ENCODE peak calls at places on chromosomes 13 and 19, in eight cellular contexts. Z is cerebellum; I is amygdala; U is fibroblast of mammary gland; W is esophagus squamous epithelium; O is germinal center; R is HT1080; M is activated CD8-positive, alpha-beta memory T cell treated with anti-CD3 and anti-CD28 coated beads for 1 hour. Q is an unnamed sample.
A peak's percentile ranks its signal among the peaks of the same experiment; 100 is the strongest.

GRCh38 chr13:30905932-30906383 is at the start of gene MEDAG:
- DNase-seq in O (no peak), W (peak; percentile 6), Z (no peak), I (no peak), U (peak; percentile 95), R (no peak), M (no peak), Q (no peak)

GRCh38 chr19:16920816-16921529 is 32.2 kb downstream of the F2RL3 start:
- DNase-seq in O (no peak), Z (no peak), U (peak; percentile 91), R (peak; percentile 74), M (no peak), I (no peak), W (no peak), Q (peak; percentile 31)

GRCh38 chr13:59112375-59112774 is 1051.4 kb downstream of the DIAPH3 start:
- DNase-seq in M (no peak), W (no peak), R (peak; percentile 97), Z (no peak), I (peak; percentile 15), O (no peak), U (peak; percentile 96), Q (no peak)

GRCh38 chr13:79782541-79783216 is 301.7 kb downstream of the NDFIP2 start:
- DNase-seq in O (no peak), W (no peak), I (peak; percentile 23), U (no peak), R (no peak), Z (peak; percentile 25), M (no peak), Q (no peak)

GRCh38 chr19:28864577-28865042 is 348.3 kb downstream of the UQCRFS1 start:
- DNase-seq in Z (peak; percentile 8), R (no peak), I (no peak), W (no peak), U (no peak), O (no peak), M (no peak), Q (no peak)

GRCh38 chr19:32489971-32490370 is 84.4 kb downstream of the DPY19L3 start:
- DNase-seq in Z (no peak), O (no peak), W (no peak), R (no peak), U (peak; percentile 21), M (no peak), I (no peak), Q (no peak)

GRCh38 chr19:1672038-1672768 is 19.8 kb upstream of the TCF3 start:
- DNase-seq in I (no peak), R (no peak), W (no peak), Z (peak; percentile 53), U (peak; percentile 32), O (peak; percentile 70), M (peak; percentile 57), Q (peak; percentile 74)

GRCh38 chr19:39469036-39469435 is 11.6 kb upstream of the TIMM50 start:
- DNase-seq in Z (no peak), U (no peak), O (no peak), W (no peak), R (no peak), I (no peak), M (no peak), Q (no peak)

GRCh38 chr13:59960683-59961082 is 203.0 kb downstream of the DIAPH3 start:
- DNase-seq in Z (no peak), R (no peak), O (no peak), W (no peak), M (no peak), I (no peak), U (peak; percentile 4), Q (no peak)

GRCh38 chr13:27830010-27830409 is 37.7 kb downstream of the GSX1 start:
- DNase-seq in O (peak; percentile 80), Z (peak; percentile 56), U (no peak), I (no peak), M (peak; percentile 51), R (peak; percentile 15), W (no peak), Q (peak; percentile 55)

GRCh38 chr13:104816716-104817115 is 1718.7 kb downstream of the EFNB2 start:
- DNase-seq in U (no peak), I (no peak), R (no peak), M (no peak), O (no peak), W (no peak), Z (peak; percentile 10), Q (no peak)

GRCh38 chr19:18206018-18206417 is 2.2 kb upstream of the RAB3A start:
- DNase-seq in O (no peak), Z (no peak), R (no peak), W (no peak), U (no peak), I (no peak), M (no peak), Q (no peak)

GRCh38 chr19:4910594-4911273 is 1.4 kb downstream of the UHRF1 start:
- DNase-seq in R (peak; percentile 43), U (peak; percentile 55), W (no peak), M (no peak), I (peak; percentile 9), Z (no peak), O (peak; percentile 48), Q (no peak)

GRCh38 chr19:49820125-49820524 is 2.0 kb downstream of the MED25 start:
- DNase-seq in R (no peak), W (no peak), Z (no peak), I (no peak), M (no peak), O (no peak), U (no peak), Q (no peak)

GRCh38 chr13:98975822-98976261 is 2.0 kb downstream of the DOCK9 start:
- DNase-seq in W (no peak), O (peak; percentile 13), Z (no peak), I (no peak), R (peak; percentile 54), U (no peak), M (no peak), Q (no peak)

GRCh38 chr13:100724568-100724967 is 50.0 kb upstream of the TMTC4 start:
- DNase-seq in U (no peak), M (no peak), O (no peak), Z (no peak), I (no peak), R (no peak), W (no peak), Q (no peak)

GRCh38 chr19:18657590-18658365 is 20.9 kb downstream of the KLHL26 start:
- DNase-seq in Z (peak; percentile 65), W (no peak), O (no peak), I (peak; percentile 19), M (no peak), R (peak; percentile 50), U (peak; percentile 82), Q (no peak)

GRCh38 chr13:101785858-101786257 is 333.4 kb downstream of the ITGBL1 start:
- DNase-seq in M (no peak), I (peak; percentile 29), O (peak; percentile 4), W (no peak), Z (peak; percentile 29), R (peak; percentile 77), U (peak; percentile 28), Q (peak; percentile 21)

GRCh38 chr19:45752639-45753038 is 16.4 kb downstream of the SIX5 start:
- DNase-seq in R (peak; percentile 43), M (no peak), O (no peak), U (peak; percentile 95), W (no peak), Z (no peak), I (no peak), Q (no peak)

GRCh38 chr19:45766919-45767346 is 2.1 kb downstream of the SIX5 start:
- DNase-seq in W (no peak), O (no peak), Z (no peak), R (no peak), I (no peak), U (no peak), M (no peak), Q (no peak)

GRCh38 chr19:44808463-44809371 is at the start of gene BCAM:
- DNase-seq in I (peak; percentile 26), O (peak; percentile 54), M (no peak), R (no peak), W (no peak), U (peak; percentile 50), Z (peak; percentile 42), Q (peak; percentile 45)

GRCh38 chr13:109764474-109765292 is 21.7 kb downstream of the IRS2 start:
- DNase-seq in Z (peak; percentile 67), W (no peak), O (no peak), R (no peak), U (peak; percentile 59), I (peak; percentile 69), M (no peak), Q (no peak)

GRCh38 chr19:44745386-44745831 is 3.1 kb upstream of the BCL3 start:
- DNase-seq in M (no peak), R (peak; percentile 43), U (peak; percentile 83), Z (no peak), W (no peak), I (no peak), O (no peak), Q (no peak)

GRCh38 chr13:79749556-79749955 is 268.6 kb downstream of the NDFIP2 start:
- DNase-seq in W (no peak), O (no peak), R (no peak), Z (no peak), I (no peak), U (no peak), M (no peak), Q (no peak)

GRCh38 chr13:40149611-40150283 is 494.3 kb downstream of the COG6 start:
- DNase-seq in I (peak; percentile 14), Z (no peak), W (no peak), O (no peak), R (peak; percentile 85), U (peak; percentile 95), M (no peak), Q (peak; percentile 61)

GRCh38 chr19:42092350-42092749 is 16.4 kb downstream of the ZNF574 start:
- DNase-seq in Z (no peak), U (no peak), I (no peak), M (peak; percentile 11), R (peak; percentile 35), W (no peak), O (no peak), Q (peak; percentile 83)